ENCODE peak calls at places on chromosomes 12 and 14, in nine cellular contexts. A, M, L, T, F, N, J, P and X are unnamed samples.

GRCh38 chr14:81153187-81153586 is 67.6 kb downstream of the GTF2A1 start:
- ATAC-seq in A (peak), M (no peak), L (no peak), T (no peak), F (no peak), N (no peak), J (no peak), P (no peak), X (peak)

GRCh38 chr12:106309671-106310313 is 7.3 kb downstream of the TCP11L2 start:
- ATAC-seq in A (no peak), M (no peak), L (no peak), T (peak), F (no peak), N (peak), J (peak), P (peak), X (no peak)

GRCh38 chr14:50853891-50854290 is 18.0 kb upstream of the ABHD12B start:
- ATAC-seq in A (peak), M (no peak), L (no peak), T (no peak), F (no peak), N (no peak), J (no peak), P (no peak), X (no peak)

GRCh38 chr12:47818382-47818700 is 1.4 kb downstream of the HDAC7 start:
- ATAC-seq in A (peak), M (peak), L (no peak), T (no peak), F (peak), N (no peak), J (no peak), P (no peak), X (no peak)

GRCh38 chr12:126182619-126183236 is 1117.5 kb downstream of the AACS start:
- ATAC-seq in A (no peak), M (no peak), L (no peak), T (no peak), F (no peak), N (no peak), J (no peak), P (peak), X (no peak)

GRCh38 chr14:32404784-32405573 is 75.9 kb downstream of the AKAP6 start:
- ATAC-seq in A (no peak), M (no peak), L (no peak), T (peak), F (no peak), N (no peak), J (no peak), P (peak), X (no peak)

GRCh38 chr12:47249082-47249481 is 169.3 kb upstream of the AMIGO2 start:
- ATAC-seq in A (no peak), M (no peak), L (no peak), T (no peak), F (no peak), N (no peak), J (peak), P (peak), X (no peak)

GRCh38 chr14:80269338-80269935 is 58.1 kb upstream of the DIO2 start:
- ATAC-seq in A (no peak), M (no peak), L (no peak), T (no peak), F (no peak), N (no peak), J (peak), P (peak), X (no peak)

GRCh38 chr12:46389130-46389616 is 16.6 kb upstream of the SLC38A2 start:
- ATAC-seq in A (no peak), M (no peak), L (no peak), T (no peak), F (no peak), N (no peak), J (no peak), P (peak), X (no peak)

GRCh38 chr12:59076611-59077010 is 156.3 kb upstream of the LRIG3 start:
- ATAC-seq in A (no peak), M (no peak), L (no peak), T (no peak), F (no peak), N (peak), J (no peak), P (no peak), X (no peak)

GRCh38 chr14:94499673-94500072 is 9.6 kb downstream of the SERPINA12 start:
- ATAC-seq in A (no peak), M (no peak), L (no peak), T (no peak), F (no peak), N (no peak), J (no peak), P (no peak), X (no peak)